ENCODE peak calls at places on chromosomes 3 and 15, in eight cellular contexts. One of them, this sample, is unnamed.

GRCh38 chr3:5438011-5438355 is 250.5 kb downstream of the EDEM1 start:
- DNase-seq in neuronal stem cell: no peak
- DNase-seq in SK-N-MC: no peak
- DNase-seq in mesenchymal stem cell: no peak
- DNase-seq in mesendoderm: no peak
- DNase-seq in fibroblast of lung: no peak
- DNase-seq in IMR-90: no peak
- DNase-seq in K562: peak; percentile 44
- DNase-seq in this sample: no peak

GRCh38 chr3:187568171-187568570 is 102.0 kb downstream of the SST start:
- DNase-seq in mesenchymal stem cell: no peak
- DNase-seq in IMR-90: no peak
- DNase-seq in SK-N-MC: no peak
- DNase-seq in neuronal stem cell: no peak
- DNase-seq in K562: no peak
- DNase-seq in mesendoderm: no peak
- DNase-seq in fibroblast of lung: no peak
- DNase-seq in this sample: no peak

GRCh38 chr3:26638113-26638512 is 15.5 kb downstream of the LRRC3B start:
- DNase-seq in mesendoderm: no peak
- DNase-seq in neuronal stem cell: no peak
- DNase-seq in K562: no peak
- DNase-seq in mesenchymal stem cell: no peak
- DNase-seq in IMR-90: no peak
- DNase-seq in fibroblast of lung: no peak
- DNase-seq in SK-N-MC: no peak
- DNase-seq in this sample: no peak

GRCh38 chr3:143171141-143171651 is 51.6 kb downstream of the CHST2 start:
- DNase-seq in neuronal stem cell: no peak
- DNase-seq in IMR-90: peak; percentile 77
- DNase-seq in K562: no peak
- DNase-seq in mesenchymal stem cell: peak; percentile 95
- DNase-seq in SK-N-MC: peak; percentile 70
- DNase-seq in mesendoderm: no peak
- DNase-seq in fibroblast of lung: peak; percentile 80
- DNase-seq in this sample: no peak

GRCh38 chr3:31010491-31010890 is 116.0 kb upstream of the GADL1 start:
- DNase-seq in fibroblast of lung: peak; percentile 53
- DNase-seq in neuronal stem cell: no peak
- DNase-seq in mesenchymal stem cell: peak; percentile 17
- DNase-seq in IMR-90: peak; percentile 52
- DNase-seq in SK-N-MC: no peak
- DNase-seq in mesendoderm: no peak
- DNase-seq in K562: no peak
- DNase-seq in this sample: no peak

GRCh38 chr15:63157891-63158431 is 684 bp upstream of the RPS27L start:
- DNase-seq in mesenchymal stem cell: peak; percentile 91
- DNase-seq in fibroblast of lung: peak; percentile 87
- DNase-seq in neuronal stem cell: peak; percentile 50
- DNase-seq in mesendoderm: peak; percentile 84
- DNase-seq in IMR-90: peak; percentile 85
- DNase-seq in K562: peak; percentile 51
- DNase-seq in SK-N-MC: no peak
- DNase-seq in this sample: peak; percentile 76

GRCh38 chr15:34721802-34722795 is 32.7 kb downstream of the GJD2 start:
- DNase-seq in K562: no peak
- DNase-seq in neuronal stem cell: peak; percentile 75
- DNase-seq in fibroblast of lung: peak; percentile 61
- DNase-seq in IMR-90: peak; percentile 40
- DNase-seq in SK-N-MC: peak; percentile 5
- DNase-seq in mesendoderm: peak; percentile 67
- DNase-seq in mesenchymal stem cell: peak; percentile 32
- DNase-seq in this sample: peak; percentile 68

GRCh38 chr3:114308830-114309229 is 15.0 kb downstream of the TIGIT start:
- DNase-seq in IMR-90: no peak
- DNase-seq in K562: no peak
- DNase-seq in fibroblast of lung: no peak
- DNase-seq in neuronal stem cell: no peak
- DNase-seq in SK-N-MC: no peak
- DNase-seq in mesenchymal stem cell: no peak
- DNase-seq in mesendoderm: no peak
- DNase-seq in this sample: no peak

GRCh38 chr3:41365973-41366372 is 166.7 kb downstream of the CTNNB1 start:
- DNase-seq in IMR-90: no peak
- DNase-seq in fibroblast of lung: no peak
- DNase-seq in SK-N-MC: no peak
- DNase-seq in neuronal stem cell: no peak
- DNase-seq in mesendoderm: no peak
- DNase-seq in K562: no peak
- DNase-seq in mesenchymal stem cell: no peak
- DNase-seq in this sample: no peak

GRCh38 chr3:82053236-82053635 is 291.8 kb upstream of the GBE1 start:
- DNase-seq in mesenchymal stem cell: no peak
- DNase-seq in mesendoderm: no peak
- DNase-seq in SK-N-MC: no peak
- DNase-seq in IMR-90: no peak
- DNase-seq in K562: no peak
- DNase-seq in neuronal stem cell: no peak
- DNase-seq in fibroblast of lung: no peak
- DNase-seq in this sample: no peak

GRCh38 chr3:115790759-115791158 is 167.4 kb downstream of the GAP43 start:
- DNase-seq in neuronal stem cell: no peak
- DNase-seq in mesenchymal stem cell: peak; percentile 97
- DNase-seq in IMR-90: peak; percentile 99
- DNase-seq in SK-N-MC: no peak
- DNase-seq in fibroblast of lung: peak; percentile 96
- DNase-seq in K562: peak; percentile 28
- DNase-seq in mesendoderm: peak; percentile 92
- DNase-seq in this sample: peak; percentile 75

GRCh38 chr15:74994236-74994635 is 1.1 kb upstream of the SCAMP5 start:
- DNase-seq in IMR-90: no peak
- DNase-seq in fibroblast of lung: no peak
- DNase-seq in mesenchymal stem cell: no peak
- DNase-seq in neuronal stem cell: no peak
- DNase-seq in mesendoderm: no peak
- DNase-seq in SK-N-MC: no peak
- DNase-seq in K562: no peak
- DNase-seq in this sample: no peak

GRCh38 chr3:47661121-47661752 is 82.6 kb upstream of the CSPG5 start:
- DNase-seq in IMR-90: peak; percentile 85
- DNase-seq in SK-N-MC: no peak
- DNase-seq in fibroblast of lung: peak; percentile 77
- DNase-seq in mesendoderm: no peak
- DNase-seq in K562: peak; percentile 31
- DNase-seq in mesenchymal stem cell: peak; percentile 78
- DNase-seq in neuronal stem cell: no peak
- DNase-seq in this sample: no peak

GRCh38 chr15:29012097-29012496 is 126.3 kb downstream of the APBA2 start:
- DNase-seq in fibroblast of lung: no peak
- DNase-seq in SK-N-MC: no peak
- DNase-seq in neuronal stem cell: no peak
- DNase-seq in mesendoderm: no peak
- DNase-seq in mesenchymal stem cell: no peak
- DNase-seq in IMR-90: no peak
- DNase-seq in K562: no peak
- DNase-seq in this sample: no peak

GRCh38 chr3:933311-933710 is 159.5 kb upstream of the CNTN6 start:
- DNase-seq in mesenchymal stem cell: no peak
- DNase-seq in neuronal stem cell: no peak
- DNase-seq in SK-N-MC: no peak
- DNase-seq in K562: no peak
- DNase-seq in mesendoderm: no peak
- DNase-seq in IMR-90: no peak
- DNase-seq in fibroblast of lung: no peak
- DNase-seq in this sample: no peak

GRCh38 chr15:80492409-80492808 is 88.2 kb downstream of the ARNT2 start:
- DNase-seq in neuronal stem cell: no peak
- DNase-seq in fibroblast of lung: no peak
- DNase-seq in IMR-90: no peak
- DNase-seq in SK-N-MC: no peak
- DNase-seq in mesendoderm: peak; percentile 53
- DNase-seq in mesenchymal stem cell: no peak
- DNase-seq in K562: no peak
- DNase-seq in this sample: no peak

GRCh38 chr3:128091586-128091985 is 32.0 kb downstream of the RUVBL1 start:
- DNase-seq in SK-N-MC: no peak
- DNase-seq in IMR-90: peak; percentile 31
- DNase-seq in mesendoderm: no peak
- DNase-seq in fibroblast of lung: no peak
- DNase-seq in K562: no peak
- DNase-seq in neuronal stem cell: no peak
- DNase-seq in mesenchymal stem cell: no peak
- DNase-seq in this sample: no peak
- H3K9ac ChIP-seq in SK-N-MC: no peak overlapping the region
- H3K9ac ChIP-seq in IMR-90: no peak overlapping the region
- H3K9ac ChIP-seq in mesendoderm: no peak overlapping the region
- H3K9ac ChIP-seq in fibroblast of lung: no peak overlapping the region
- H3K9ac ChIP-seq in K562: no peak overlapping the region
- H3K9ac ChIP-seq in neuronal stem cell: no peak overlapping the region
- H3K9ac ChIP-seq in mesenchymal stem cell: no peak overlapping the region
- H3K9ac ChIP-seq in this sample: no peak overlapping the region

DNA sequence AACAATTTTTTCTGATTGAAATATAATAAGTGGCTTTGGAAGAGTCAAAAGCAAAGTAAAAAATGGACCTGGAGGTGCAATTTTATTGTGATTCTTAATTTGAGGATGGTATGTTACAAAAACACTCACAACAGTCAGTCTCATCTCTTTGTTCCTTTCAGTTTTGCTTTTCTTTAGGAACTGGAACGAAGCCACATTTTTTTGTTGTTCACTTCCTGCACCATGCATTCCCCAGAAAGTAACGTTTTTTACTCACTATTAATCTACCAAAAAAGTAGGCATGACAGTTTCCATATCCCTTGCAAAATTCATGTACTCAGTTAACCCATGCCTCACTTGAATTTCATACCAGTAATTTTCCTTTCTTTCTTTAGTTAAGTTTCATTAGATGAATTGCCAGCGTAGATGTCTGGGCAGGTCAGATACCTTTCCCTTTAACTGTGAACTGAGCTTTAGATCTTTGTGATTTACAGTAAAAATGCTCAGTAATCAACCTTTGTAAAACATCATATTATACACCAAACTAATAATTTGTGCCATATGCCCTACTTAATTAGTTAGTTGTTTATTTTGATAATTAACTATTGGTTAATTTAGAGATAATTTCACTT is 384.3 kb downstream of the ROBO1 start:
- DNase-seq in fibroblast of lung: peak; percentile 62
- DNase-seq in SK-N-MC: no peak
- DNase-seq in mesendoderm: no peak
- DNase-seq in IMR-90: peak; percentile 39
- DNase-seq in mesenchymal stem cell: peak; percentile 46
- DNase-seq in neuronal stem cell: no peak
- DNase-seq in K562: no peak
- DNase-seq in this sample: no peak
- H3K9ac ChIP-seq in fibroblast of lung: no peak overlapping the region
- H3K9ac ChIP-seq in SK-N-MC: no peak overlapping the region
- H3K9ac ChIP-seq in mesendoderm: no peak overlapping the region
- H3K9ac ChIP-seq in IMR-90: no peak overlapping the region
- H3K9ac ChIP-seq in mesenchymal stem cell: peak overlapping the region; percentile 71
- H3K9ac ChIP-seq in neuronal stem cell: no peak overlapping the region
- H3K9ac ChIP-seq in K562: no peak overlapping the region
- H3K9ac ChIP-seq in this sample: no peak overlapping the region

GRCh38 chr15:89747708-89748682 is 3.1 kb downstream of the MESP1 start:
- DNase-seq in mesenchymal stem cell: no peak
- DNase-seq in IMR-90: no peak
- DNase-seq in SK-N-MC: no peak
- DNase-seq in mesendoderm: peak; percentile 91
- DNase-seq in K562: no peak
- DNase-seq in fibroblast of lung: no peak
- DNase-seq in neuronal stem cell: no peak
- DNase-seq in this sample: no peak

GRCh38 chr15:89745131-89745530 is 5.9 kb downstream of the MESP1 start:
- DNase-seq in IMR-90: no peak
- DNase-seq in SK-N-MC: no peak
- DNase-seq in mesendoderm: no peak
- DNase-seq in K562: no peak
- DNase-seq in neuronal stem cell: no peak
- DNase-seq in fibroblast of lung: no peak
- DNase-seq in mesenchymal stem cell: no peak
- DNase-seq in this sample: no peak

GRCh38 chr15:89746386-89746974 is 4.6 kb downstream of the MESP1 start:
- DNase-seq in neuronal stem cell: no peak
- DNase-seq in SK-N-MC: no peak
- DNase-seq in mesenchymal stem cell: no peak
- DNase-seq in IMR-90: no peak
- DNase-seq in K562: no peak
- DNase-seq in fibroblast of lung: no peak
- DNase-seq in mesendoderm: peak; percentile 34
- DNase-seq in this sample: no peak

GRCh38 chr15:89743594-89743993 is 7.5 kb downstream of the MESP1 start:
- DNase-seq in mesendoderm: no peak
- DNase-seq in IMR-90: no peak
- DNase-seq in fibroblast of lung: no peak
- DNase-seq in neuronal stem cell: no peak
- DNase-seq in mesenchymal stem cell: no peak
- DNase-seq in SK-N-MC: no peak
- DNase-seq in K562: no peak
- DNase-seq in this sample: no peak

GRCh38 chr15:89745768-89746167 is 5.3 kb downstream of the MESP1 start:
- DNase-seq in K562: no peak
- DNase-seq in IMR-90: no peak
- DNase-seq in neuronal stem cell: no peak
- DNase-seq in SK-N-MC: no peak
- DNase-seq in mesenchymal stem cell: no peak
- DNase-seq in fibroblast of lung: no peak
- DNase-seq in mesendoderm: no peak
- DNase-seq in this sample: no peak
- H3K9ac ChIP-seq in K562: no peak overlapping the region
- H3K9ac ChIP-seq in IMR-90: no peak overlapping the region
- H3K9ac ChIP-seq in neuronal stem cell: no peak overlapping the region
- H3K9ac ChIP-seq in SK-N-MC: no peak overlapping the region
- H3K9ac ChIP-seq in mesenchymal stem cell: no peak overlapping the region
- H3K9ac ChIP-seq in fibroblast of lung: no peak overlapping the region
- H3K9ac ChIP-seq in mesendoderm: no peak overlapping the region
- H3K9ac ChIP-seq in this sample: no peak overlapping the region

GRCh38 chr3:55000546-55000945 is 72.7 kb upstream of the LRTM1 start:
- DNase-seq in fibroblast of lung: peak; percentile 88
- DNase-seq in neuronal stem cell: no peak
- DNase-seq in K562: no peak
- DNase-seq in IMR-90: peak; percentile 93
- DNase-seq in mesendoderm: peak; percentile 93
- DNase-seq in mesenchymal stem cell: peak; percentile 94
- DNase-seq in SK-N-MC: no peak
- DNase-seq in this sample: peak; percentile 97
- H3K9ac ChIP-seq in fibroblast of lung: no peak overlapping the region
- H3K9ac ChIP-seq in neuronal stem cell: no peak overlapping the region
- H3K9ac ChIP-seq in K562: no peak overlapping the region
- H3K9ac ChIP-seq in IMR-90: no peak overlapping the region
- H3K9ac ChIP-seq in mesendoderm: no peak overlapping the region
- H3K9ac ChIP-seq in mesenchymal stem cell: no peak overlapping the region
- H3K9ac ChIP-seq in SK-N-MC: no peak overlapping the region
- H3K9ac ChIP-seq in this sample: no peak overlapping the region

GRCh38 chr15:49387471-49387870 is 35.6 kb upstream of the FGF7 start:
- DNase-seq in mesendoderm: no peak
- DNase-seq in K562: no peak
- DNase-seq in mesenchymal stem cell: no peak
- DNase-seq in IMR-90: no peak
- DNase-seq in neuronal stem cell: no peak
- DNase-seq in fibroblast of lung: no peak
- DNase-seq in SK-N-MC: no peak
- DNase-seq in this sample: no peak
- H3K9ac ChIP-seq in mesendoderm: no peak overlapping the region
- H3K9ac ChIP-seq in K562: no peak overlapping the region
- H3K9ac ChIP-seq in mesenchymal stem cell: no peak overlapping the region
- H3K9ac ChIP-seq in IMR-90: no peak overlapping the region
- H3K9ac ChIP-seq in neuronal stem cell: no peak overlapping the region
- H3K9ac ChIP-seq in fibroblast of lung: no peak overlapping the region
- H3K9ac ChIP-seq in SK-N-MC: no peak overlapping the region
- H3K9ac ChIP-seq in this sample: no peak overlapping the region

This sample was measured in trophoblast cell.